ENCODE peak calls at places on chromosomes 13 and 19, in four cellular contexts. One of them, this sample, is unnamed. For H3K4me1, the result is how much of the 10 kb centered on the place peaks cover.

GRCh38 chr13:95301947-95302386 is 716 bp upstream of the ABCC4 start:
- DNase-seq in mesendoderm: peak
- DNase-seq in thoracic aorta: no peak
- DNase-seq in naive thymus-derived CD4-positive, alpha-beta T cell: peak
- DNase-seq in this sample: no peak

GRCh38 chr13:44243198-44243852 is 130.3 kb upstream of the SERP2 start:
- DNase-seq in mesendoderm: peak
- DNase-seq in thoracic aorta: no peak
- DNase-seq in naive thymus-derived CD4-positive, alpha-beta T cell: no peak
- DNase-seq in this sample: peak

GRCh38 chr13:34308725-34309124 is 490.8 kb downstream of the RFC3 start:
- DNase-seq in mesendoderm: no peak
- DNase-seq in thoracic aorta: no peak
- DNase-seq in naive thymus-derived CD4-positive, alpha-beta T cell: no peak
- DNase-seq in this sample: no peak

GRCh38 chr19:48480151-48480475 is 10.9 kb downstream of the CYTH2 start:
- DNase-seq in mesendoderm: no peak
- DNase-seq in thoracic aorta: no peak
- DNase-seq in naive thymus-derived CD4-positive, alpha-beta T cell: peak
- DNase-seq in this sample: no peak

GRCh38 chr13:84431646-84432045 is 549.4 kb upstream of the SLITRK1 start:
- DNase-seq in mesendoderm: no peak
- DNase-seq in thoracic aorta: no peak
- DNase-seq in naive thymus-derived CD4-positive, alpha-beta T cell: no peak
- DNase-seq in this sample: no peak

GRCh38 chr13:75521956-75522355 is 15.7 kb downstream of the COMMD6 start:
- DNase-seq in mesendoderm: no peak
- DNase-seq in thoracic aorta: no peak
- DNase-seq in naive thymus-derived CD4-positive, alpha-beta T cell: no peak
- DNase-seq in this sample: no peak

GRCh38 chr13:51822106-51822840 is 18.3 kb upstream of the DHRS12 start:
- DNase-seq in mesendoderm: no peak
- DNase-seq in thoracic aorta: no peak
- DNase-seq in naive thymus-derived CD4-positive, alpha-beta T cell: no peak
- DNase-seq in this sample: no peak

GRCh38 chr13:37503287-37503686 is 95.3 kb downstream of the POSTN start:
- DNase-seq in mesendoderm: no peak
- DNase-seq in thoracic aorta: no peak
- DNase-seq in naive thymus-derived CD4-positive, alpha-beta T cell: no peak
- DNase-seq in this sample: no peak

GRCh38 chr13:98313938-98314292 is 136.8 kb upstream of the RNF113B start:
- DNase-seq in mesendoderm: no peak
- DNase-seq in thoracic aorta: no peak
- DNase-seq in naive thymus-derived CD4-positive, alpha-beta T cell: no peak
- DNase-seq in this sample: peak

GRCh38 chr19:45881082-45881908 is 4.6 kb downstream of the IRF2BP1 start:
- DNase-seq in mesendoderm: peak
- DNase-seq in thoracic aorta: no peak
- DNase-seq in naive thymus-derived CD4-positive, alpha-beta T cell: no peak
- DNase-seq in this sample: no peak

GRCh38 chr13:91722267-91722884 is 324.0 kb downstream of the GPC5 start:
- DNase-seq in mesendoderm: peak
- DNase-seq in thoracic aorta: no peak
- DNase-seq in naive thymus-derived CD4-positive, alpha-beta T cell: peak
- DNase-seq in this sample: no peak

GRCh38 chr13:61277088-61277487 is 138.6 kb downstream of the PCDH20 start:
- DNase-seq in mesendoderm: no peak
- DNase-seq in thoracic aorta: no peak
- DNase-seq in naive thymus-derived CD4-positive, alpha-beta T cell: no peak
- DNase-seq in this sample: no peak

GRCh38 chr19:55253842-55254624 is 4.8 kb downstream of the PPP6R1 start:
- DNase-seq in mesendoderm: no peak
- DNase-seq in thoracic aorta: no peak
- DNase-seq in naive thymus-derived CD4-positive, alpha-beta T cell: peak
- DNase-seq in this sample: no peak

GRCh38 chr19:27974082-27974513 is 1238.9 kb downstream of the UQCRFS1 start:
- DNase-seq in mesendoderm: peak
- DNase-seq in thoracic aorta: no peak
- DNase-seq in naive thymus-derived CD4-positive, alpha-beta T cell: no peak
- DNase-seq in this sample: peak

GRCh38 chr19:48967346-48968178 is 2.5 kb downstream of the FTL start:
- DNase-seq in mesendoderm: peak
- DNase-seq in thoracic aorta: no peak
- DNase-seq in naive thymus-derived CD4-positive, alpha-beta T cell: no peak
- DNase-seq in this sample: no peak

GRCh38 chr13:80235559-80236296 is 105.2 kb downstream of the SPRY2 start:
- DNase-seq in mesendoderm: no peak
- DNase-seq in thoracic aorta: no peak
- DNase-seq in naive thymus-derived CD4-positive, alpha-beta T cell: no peak
- DNase-seq in this sample: peak

GRCh38 chr13:113411216-113412023 is 41.9 kb downstream of the ADPRHL1 start:
- DNase-seq in mesendoderm: no peak
- DNase-seq in thoracic aorta: peak
- DNase-seq in naive thymus-derived CD4-positive, alpha-beta T cell: no peak
- DNase-seq in this sample: peak

GRCh38 chr13:32016631-32017030 is 14.9 kb upstream of the FRY start:
- DNase-seq in mesendoderm: no peak
- DNase-seq in thoracic aorta: no peak
- DNase-seq in naive thymus-derived CD4-positive, alpha-beta T cell: no peak
- DNase-seq in this sample: no peak

DNA sequence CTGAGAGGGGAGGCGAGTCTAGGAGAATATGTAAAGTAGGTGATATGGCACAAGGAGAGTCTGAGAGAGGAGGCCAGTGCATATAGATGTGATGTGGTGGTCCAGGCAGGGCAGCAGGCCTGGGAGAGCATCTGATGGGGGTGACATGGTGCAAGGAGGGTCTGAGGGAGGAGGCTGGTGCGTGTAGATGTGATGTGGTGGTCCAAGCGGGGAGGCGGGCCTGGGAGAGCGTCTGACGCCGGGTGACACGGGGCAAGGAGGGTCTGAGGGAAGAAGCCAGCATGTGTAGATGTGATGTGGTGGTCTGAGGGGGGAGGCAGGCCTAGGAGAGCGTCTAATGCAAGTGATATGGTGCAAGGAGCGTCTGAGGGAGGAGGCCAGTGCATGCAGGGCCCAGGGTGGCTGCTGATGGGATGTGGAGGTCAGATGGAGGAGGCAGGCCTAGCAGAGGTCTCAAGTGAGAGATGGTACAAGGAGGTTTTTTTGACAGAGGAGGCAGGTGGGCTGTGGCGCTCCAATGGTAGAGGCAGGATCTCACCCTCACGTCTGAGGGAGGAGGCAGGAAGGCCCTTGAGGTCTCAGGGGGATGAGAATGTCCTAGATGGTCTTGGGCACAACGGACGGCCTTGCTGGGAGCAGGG is 16.2 kb downstream of the NFIC start:
- DNase-seq in mesendoderm: no peak
- DNase-seq in thoracic aorta: no peak
- DNase-seq in naive thymus-derived CD4-positive, alpha-beta T cell: no peak
- DNase-seq in this sample: no peak
- H3K4me1 ChIP-seq in mesendoderm: under half
- H3K4me1 ChIP-seq in thoracic aorta: half or more
- H3K4me1 ChIP-seq in naive thymus-derived CD4-positive, alpha-beta T cell: under half
- H3K4me1 ChIP-seq in this sample: under half

GRCh38 chr13:28611021-28611420 is 47.9 kb upstream of the POMP start:
- DNase-seq in mesendoderm: no peak
- DNase-seq in thoracic aorta: no peak
- DNase-seq in naive thymus-derived CD4-positive, alpha-beta T cell: no peak
- DNase-seq in this sample: no peak

GRCh38 chr13:28606466-28606865 is 52.5 kb upstream of the POMP start:
- DNase-seq in mesendoderm: no peak
- DNase-seq in thoracic aorta: no peak
- DNase-seq in naive thymus-derived CD4-positive, alpha-beta T cell: no peak
- DNase-seq in this sample: no peak

GRCh38 chr13:28609936-28610335 is 49.0 kb upstream of the POMP start:
- DNase-seq in mesendoderm: no peak
- DNase-seq in thoracic aorta: no peak
- DNase-seq in naive thymus-derived CD4-positive, alpha-beta T cell: no peak
- DNase-seq in this sample: no peak

GRCh38 chr13:28609381-28609780 is 49.5 kb upstream of the POMP start:
- DNase-seq in mesendoderm: no peak
- DNase-seq in thoracic aorta: no peak
- DNase-seq in naive thymus-derived CD4-positive, alpha-beta T cell: no peak
- DNase-seq in this sample: no peak

DNA sequence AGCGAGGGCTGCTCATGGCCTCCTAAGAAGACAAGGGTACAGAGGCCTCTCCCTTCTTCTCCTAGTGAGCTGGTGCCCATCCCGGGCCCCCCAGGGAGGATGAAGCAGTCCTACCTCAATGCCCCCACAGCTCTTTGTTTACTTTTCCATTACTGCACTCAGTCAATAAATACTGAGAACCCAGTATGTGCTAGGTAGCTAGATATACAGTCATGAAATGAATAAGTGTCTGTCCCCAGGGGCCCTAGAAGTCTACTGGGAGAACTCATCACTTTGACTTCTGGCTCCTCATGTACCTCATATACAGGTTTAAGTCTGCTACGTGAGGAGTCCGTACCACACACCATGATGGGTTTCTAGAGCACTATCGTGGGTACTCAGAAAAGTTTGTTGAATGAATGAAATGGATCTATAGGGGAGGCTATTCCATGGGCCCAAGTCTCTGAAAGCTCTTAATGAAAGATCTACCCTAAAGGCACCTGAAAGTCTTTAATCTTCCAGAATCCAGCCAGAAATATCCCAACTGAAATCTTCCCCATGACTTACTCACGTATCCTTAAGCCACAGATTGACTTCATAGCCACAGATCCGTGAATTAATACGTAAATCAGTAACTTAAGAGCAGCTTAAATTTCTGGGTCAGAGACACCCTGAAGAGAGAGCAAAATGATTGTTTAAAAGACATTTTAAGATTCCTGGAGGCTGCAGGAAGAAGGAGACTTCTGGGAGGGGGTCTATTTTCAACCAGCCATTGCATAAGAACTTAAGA is 51.6 kb upstream of the POMP start:
- DNase-seq in mesendoderm: no peak
- DNase-seq in thoracic aorta: no peak
- DNase-seq in naive thymus-derived CD4-positive, alpha-beta T cell: no peak
- DNase-seq in this sample: no peak
- H3K4me1 ChIP-seq in mesendoderm: under half
- H3K4me1 ChIP-seq in thoracic aorta: under half
- H3K4me1 ChIP-seq in naive thymus-derived CD4-positive, alpha-beta T cell: under half
- H3K4me1 ChIP-seq in this sample: under half

GRCh38 chr19:35716735-35716984 is 1.1 kb upstream of the KMT2B start:
- DNase-seq in mesendoderm: no peak
- DNase-seq in thoracic aorta: no peak
- DNase-seq in naive thymus-derived CD4-positive, alpha-beta T cell: no peak
- DNase-seq in this sample: no peak
- H3K4me1 ChIP-seq in mesendoderm: under half
- H3K4me1 ChIP-seq in thoracic aorta: under half
- H3K4me1 ChIP-seq in naive thymus-derived CD4-positive, alpha-beta T cell: half or more
- H3K4me1 ChIP-seq in this sample: under half

GRCh38 chr13:26561636-26562537 is 4.4 kb downstream of the WASF3 start:
- DNase-seq in mesendoderm: peak
- DNase-seq in thoracic aorta: no peak
- DNase-seq in naive thymus-derived CD4-positive, alpha-beta T cell: no peak
- DNase-seq in this sample: no peak

GRCh38 chr13:26558912-26559485 is 1.5 kb downstream of the WASF3 start:
- DNase-seq in mesendoderm: peak
- DNase-seq in thoracic aorta: no peak
- DNase-seq in naive thymus-derived CD4-positive, alpha-beta T cell: no peak
- DNase-seq in this sample: no peak

GRCh38 chr13:26563713-26564112 is 6.2 kb downstream of the WASF3 start:
- DNase-seq in mesendoderm: no peak
- DNase-seq in thoracic aorta: no peak
- DNase-seq in naive thymus-derived CD4-positive, alpha-beta T cell: no peak
- DNase-seq in this sample: no peak

GRCh38 chr13:26560456-26560855 is 3.0 kb downstream of the WASF3 start:
- DNase-seq in mesendoderm: no peak
- DNase-seq in thoracic aorta: no peak
- DNase-seq in naive thymus-derived CD4-positive, alpha-beta T cell: no peak
- DNase-seq in this sample: no peak

DNA sequence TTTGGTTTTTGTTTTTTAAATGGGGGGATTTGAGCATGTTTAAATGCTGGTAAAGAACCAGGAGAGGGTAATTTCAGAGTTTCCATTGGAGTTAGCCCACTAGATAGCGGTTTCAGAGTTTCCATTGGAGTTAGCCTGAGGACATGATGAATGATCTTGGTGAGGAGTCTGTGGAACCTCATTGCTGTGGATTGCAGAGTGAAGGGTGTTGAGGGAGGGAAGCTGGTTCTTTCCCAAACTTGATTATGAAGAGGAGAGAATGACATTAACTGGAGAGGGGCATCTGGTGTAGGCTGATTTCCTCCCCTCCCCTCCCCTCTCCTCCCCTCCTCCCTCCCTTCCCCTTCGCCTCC is 5.0 kb downstream of the WASF3 start:
- DNase-seq in mesendoderm: peak
- DNase-seq in thoracic aorta: no peak
- DNase-seq in naive thymus-derived CD4-positive, alpha-beta T cell: no peak
- DNase-seq in this sample: no peak
- H3K4me1 ChIP-seq in mesendoderm: under half
- H3K4me1 ChIP-seq in thoracic aorta: under half
- H3K4me1 ChIP-seq in naive thymus-derived CD4-positive, alpha-beta T cell: under half
- H3K4me1 ChIP-seq in this sample: under half

DNA sequence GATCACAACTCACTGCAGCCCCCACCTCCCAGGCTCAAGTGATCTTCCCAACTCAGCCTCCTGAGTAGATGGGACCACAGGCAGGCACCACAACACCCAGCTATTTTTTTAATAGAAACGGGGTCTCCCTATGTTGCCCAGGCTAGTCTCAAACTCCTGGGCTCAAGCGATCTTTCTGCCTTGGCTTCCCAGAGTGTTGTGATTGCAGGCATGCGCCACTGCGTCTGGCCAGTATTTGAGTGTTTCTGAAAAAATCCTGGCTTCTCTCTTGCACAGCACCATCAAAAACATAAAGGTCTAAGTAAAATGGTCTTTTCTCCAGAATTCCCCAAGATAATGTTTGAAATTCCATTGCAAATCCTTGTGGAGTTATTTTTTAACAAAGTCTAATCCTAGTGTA is 47.8 kb downstream of the ELF1 start:
- DNase-seq in mesendoderm: no peak
- DNase-seq in thoracic aorta: no peak
- DNase-seq in naive thymus-derived CD4-positive, alpha-beta T cell: no peak
- DNase-seq in this sample: no peak
- H3K4me1 ChIP-seq in mesendoderm: under half
- H3K4me1 ChIP-seq in thoracic aorta: half or more
- H3K4me1 ChIP-seq in naive thymus-derived CD4-positive, alpha-beta T cell: half or more
- H3K4me1 ChIP-seq in this sample: under half

DNA sequence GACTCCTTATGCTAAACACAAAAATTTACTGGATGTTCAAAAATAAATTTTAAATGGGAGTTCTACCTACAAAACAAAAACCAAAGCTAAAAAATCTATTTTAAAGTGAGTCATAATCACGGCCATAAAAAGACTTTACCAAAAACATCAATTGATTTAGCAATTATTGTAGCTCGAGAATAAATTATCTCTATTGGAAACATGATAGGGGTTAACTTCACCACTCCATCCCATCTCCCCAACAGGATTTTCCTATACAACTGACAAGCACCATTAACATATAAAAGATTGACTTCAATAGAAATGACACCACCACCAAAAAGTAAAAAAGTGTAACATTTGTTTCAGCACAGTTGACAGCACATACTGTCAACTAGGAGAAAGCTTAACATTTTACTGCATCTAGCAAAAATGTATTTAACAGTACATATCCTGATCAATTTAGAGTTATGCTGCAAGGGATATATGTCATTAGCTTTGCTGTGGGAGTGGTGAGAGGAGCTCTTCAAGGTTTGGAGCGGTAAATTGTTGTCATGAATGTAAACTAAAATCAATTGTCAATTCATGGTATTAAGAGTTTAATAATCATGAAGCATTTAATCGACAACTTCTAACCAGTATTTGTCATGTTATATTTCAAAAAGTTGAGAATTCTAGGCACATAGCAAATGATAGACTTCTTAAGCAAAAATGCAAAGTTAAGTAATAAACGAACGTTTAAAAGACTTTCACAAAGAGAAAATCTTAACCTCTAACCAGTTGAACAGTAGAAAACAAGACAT is 3.8 kb downstream of the UBL3 start:
- DNase-seq in mesendoderm: no peak
- DNase-seq in thoracic aorta: no peak
- DNase-seq in naive thymus-derived CD4-positive, alpha-beta T cell: no peak
- DNase-seq in this sample: no peak
- H3K4me1 ChIP-seq in mesendoderm: under half
- H3K4me1 ChIP-seq in thoracic aorta: under half
- H3K4me1 ChIP-seq in naive thymus-derived CD4-positive, alpha-beta T cell: under half
- H3K4me1 ChIP-seq in this sample: under half